ENCODE peak calls at places on chromosomes 1 and 21, in four cellular contexts. One of them, this sample, is unnamed.

GRCh38 chr1:97144527-97144926 is 422.9 kb downstream of the PTBP2 start:
- DNase-seq in stimulated activated effector memory CD8-positive, alpha-beta T cell treated with anti-CD3 and anti-CD28 coated beads, Interleukin-12 subunit alpha, Interleukin-12 subunit beta, amount 100 ng/mL, for 72 hours: no peak
- DNase-seq in NCI-H510A treated with DMSO at 0.1 percent for 48 hours: no peak
- DNase-seq in sciatic nerve: no peak
- DNase-seq in this sample: no peak

GRCh38 chr1:207579436-207579799 is 65.5 kb upstream of the CR1L start:
- DNase-seq in stimulated activated effector memory CD8-positive, alpha-beta T cell treated with anti-CD3 and anti-CD28 coated beads, Interleukin-12 subunit alpha, Interleukin-12 subunit beta, amount 100 ng/mL, for 72 hours: no peak
- DNase-seq in NCI-H510A treated with DMSO at 0.1 percent for 48 hours: peak
- DNase-seq in sciatic nerve: no peak
- DNase-seq in this sample: no peak

GRCh38 chr21:42209801-42210479 is 9.0 kb upstream of the ABCG1 start:
- DNase-seq in sciatic nerve: no peak
- DNase-seq in NCI-H510A treated with DMSO at 0.1 percent for 48 hours: no peak
- DNase-seq in stimulated activated effector memory CD8-positive, alpha-beta T cell treated with anti-CD3 and anti-CD28 coated beads, Interleukin-12 subunit alpha, Interleukin-12 subunit beta, amount 100 ng/mL, for 72 hours: no peak
- DNase-seq in this sample: no peak

GRCh38 chr1:192453360-192454045 is 122.1 kb upstream of the RGS1 start:
- DNase-seq in stimulated activated effector memory CD8-positive, alpha-beta T cell treated with anti-CD3 and anti-CD28 coated beads, Interleukin-12 subunit alpha, Interleukin-12 subunit beta, amount 100 ng/mL, for 72 hours: no peak
- DNase-seq in sciatic nerve: no peak
- DNase-seq in NCI-H510A treated with DMSO at 0.1 percent for 48 hours: no peak
- DNase-seq in this sample: no peak

GRCh38 chr21:38869946-38870345 is 64.2 kb downstream of the ETS2 start:
- DNase-seq in NCI-H510A treated with DMSO at 0.1 percent for 48 hours: peak
- DNase-seq in sciatic nerve: no peak
- DNase-seq in stimulated activated effector memory CD8-positive, alpha-beta T cell treated with anti-CD3 and anti-CD28 coated beads, Interleukin-12 subunit alpha, Interleukin-12 subunit beta, amount 100 ng/mL, for 72 hours: no peak
- DNase-seq in this sample: no peak

GRCh38 chr1:181551249-181551648 is 67.9 kb downstream of the CACNA1E start:
- DNase-seq in sciatic nerve: no peak
- DNase-seq in NCI-H510A treated with DMSO at 0.1 percent for 48 hours: no peak
- DNase-seq in stimulated activated effector memory CD8-positive, alpha-beta T cell treated with anti-CD3 and anti-CD28 coated beads, Interleukin-12 subunit alpha, Interleukin-12 subunit beta, amount 100 ng/mL, for 72 hours: no peak
- DNase-seq in this sample: no peak

GRCh38 chr1:94038511-94038910 is 82.4 kb downstream of the ABCA4 start:
- DNase-seq in NCI-H510A treated with DMSO at 0.1 percent for 48 hours: no peak
- DNase-seq in stimulated activated effector memory CD8-positive, alpha-beta T cell treated with anti-CD3 and anti-CD28 coated beads, Interleukin-12 subunit alpha, Interleukin-12 subunit beta, amount 100 ng/mL, for 72 hours: no peak
- DNase-seq in sciatic nerve: no peak
- DNase-seq in this sample: no peak

GRCh38 chr1:31910933-31911332 is 27.2 kb downstream of the PTP4A2 start:
- DNase-seq in NCI-H510A treated with DMSO at 0.1 percent for 48 hours: no peak
- DNase-seq in sciatic nerve: no peak
- DNase-seq in stimulated activated effector memory CD8-positive, alpha-beta T cell treated with anti-CD3 and anti-CD28 coated beads, Interleukin-12 subunit alpha, Interleukin-12 subunit beta, amount 100 ng/mL, for 72 hours: no peak
- DNase-seq in this sample: no peak

GRCh38 chr21:16070207-16070651 is 340.4 kb downstream of the USP25 start:
- DNase-seq in sciatic nerve: no peak
- DNase-seq in stimulated activated effector memory CD8-positive, alpha-beta T cell treated with anti-CD3 and anti-CD28 coated beads, Interleukin-12 subunit alpha, Interleukin-12 subunit beta, amount 100 ng/mL, for 72 hours: no peak
- DNase-seq in NCI-H510A treated with DMSO at 0.1 percent for 48 hours: no peak
- DNase-seq in this sample: no peak

GRCh38 chr1:70896224-70896623 is 151.4 kb downstream of the PTGER3 start:
- DNase-seq in stimulated activated effector memory CD8-positive, alpha-beta T cell treated with anti-CD3 and anti-CD28 coated beads, Interleukin-12 subunit alpha, Interleukin-12 subunit beta, amount 100 ng/mL, for 72 hours: no peak
- DNase-seq in sciatic nerve: no peak
- DNase-seq in NCI-H510A treated with DMSO at 0.1 percent for 48 hours: no peak
- DNase-seq in this sample: no peak

GRCh38 chr1:44926311-44926781 is 60.0 kb downstream of the EIF2B3 start:
- DNase-seq in NCI-H510A treated with DMSO at 0.1 percent for 48 hours: no peak
- DNase-seq in sciatic nerve: no peak
- DNase-seq in stimulated activated effector memory CD8-positive, alpha-beta T cell treated with anti-CD3 and anti-CD28 coated beads, Interleukin-12 subunit alpha, Interleukin-12 subunit beta, amount 100 ng/mL, for 72 hours: no peak
- DNase-seq in this sample: no peak

GRCh38 chr1:92994105-92994712 is 32.9 kb upstream of the DIPK1A start:
- DNase-seq in NCI-H510A treated with DMSO at 0.1 percent for 48 hours: peak
- DNase-seq in sciatic nerve: peak
- DNase-seq in stimulated activated effector memory CD8-positive, alpha-beta T cell treated with anti-CD3 and anti-CD28 coated beads, Interleukin-12 subunit alpha, Interleukin-12 subunit beta, amount 100 ng/mL, for 72 hours: peak
- DNase-seq in this sample: no peak

GRCh38 chr1:155210304-155210703 is 1.8 kb downstream of the MTX1 start:
- DNase-seq in sciatic nerve: no peak
- DNase-seq in stimulated activated effector memory CD8-positive, alpha-beta T cell treated with anti-CD3 and anti-CD28 coated beads, Interleukin-12 subunit alpha, Interleukin-12 subunit beta, amount 100 ng/mL, for 72 hours: no peak
- DNase-seq in NCI-H510A treated with DMSO at 0.1 percent for 48 hours: no peak
- DNase-seq in this sample: no peak

GRCh38 chr1:177385760-177386698 is 215.3 kb downstream of the BRINP2 start:
- DNase-seq in NCI-H510A treated with DMSO at 0.1 percent for 48 hours: no peak
- DNase-seq in stimulated activated effector memory CD8-positive, alpha-beta T cell treated with anti-CD3 and anti-CD28 coated beads, Interleukin-12 subunit alpha, Interleukin-12 subunit beta, amount 100 ng/mL, for 72 hours: no peak
- DNase-seq in sciatic nerve: no peak
- DNase-seq in this sample: no peak

GRCh38 chr1:19712928-19713327 is 48.3 kb downstream of the HTR6 start:
- DNase-seq in NCI-H510A treated with DMSO at 0.1 percent for 48 hours: no peak
- DNase-seq in stimulated activated effector memory CD8-positive, alpha-beta T cell treated with anti-CD3 and anti-CD28 coated beads, Interleukin-12 subunit alpha, Interleukin-12 subunit beta, amount 100 ng/mL, for 72 hours: no peak
- DNase-seq in sciatic nerve: no peak
- DNase-seq in this sample: no peak

GRCh38 chr1:169899519-169900217 is 6.0 kb upstream of the SCYL3 start:
- DNase-seq in stimulated activated effector memory CD8-positive, alpha-beta T cell treated with anti-CD3 and anti-CD28 coated beads, Interleukin-12 subunit alpha, Interleukin-12 subunit beta, amount 100 ng/mL, for 72 hours: no peak
- DNase-seq in sciatic nerve: no peak
- DNase-seq in NCI-H510A treated with DMSO at 0.1 percent for 48 hours: no peak
- DNase-seq in this sample: no peak

GRCh38 chr1:182740120-182740519 is 49.5 kb upstream of the NPL start:
- DNase-seq in stimulated activated effector memory CD8-positive, alpha-beta T cell treated with anti-CD3 and anti-CD28 coated beads, Interleukin-12 subunit alpha, Interleukin-12 subunit beta, amount 100 ng/mL, for 72 hours: no peak
- DNase-seq in sciatic nerve: no peak
- DNase-seq in NCI-H510A treated with DMSO at 0.1 percent for 48 hours: no peak
- DNase-seq in this sample: no peak

GRCh38 chr1:47439151-47440051 is 1.6 kb downstream of the FOXD2 start:
- DNase-seq in NCI-H510A treated with DMSO at 0.1 percent for 48 hours: no peak
- DNase-seq in sciatic nerve: no peak
- DNase-seq in stimulated activated effector memory CD8-positive, alpha-beta T cell treated with anti-CD3 and anti-CD28 coated beads, Interleukin-12 subunit alpha, Interleukin-12 subunit beta, amount 100 ng/mL, for 72 hours: no peak
- DNase-seq in this sample: no peak

GRCh38 chr1:241636291-241636690 is 3.9 kb downstream of the CHML start:
- DNase-seq in sciatic nerve: no peak
- DNase-seq in stimulated activated effector memory CD8-positive, alpha-beta T cell treated with anti-CD3 and anti-CD28 coated beads, Interleukin-12 subunit alpha, Interleukin-12 subunit beta, amount 100 ng/mL, for 72 hours: no peak
- DNase-seq in NCI-H510A treated with DMSO at 0.1 percent for 48 hours: no peak
- DNase-seq in this sample: no peak

GRCh38 chr1:226975259-226975908 is 35.3 kb downstream of the COQ8A start:
- DNase-seq in NCI-H510A treated with DMSO at 0.1 percent for 48 hours: no peak
- DNase-seq in sciatic nerve: no peak
- DNase-seq in stimulated activated effector memory CD8-positive, alpha-beta T cell treated with anti-CD3 and anti-CD28 coated beads, Interleukin-12 subunit alpha, Interleukin-12 subunit beta, amount 100 ng/mL, for 72 hours: no peak
- DNase-seq in this sample: no peak

This sample was measured in upper lobe of right lung.